ENCODE peak calls at places on chromosome 19, in seven cellular contexts. N is mucosa of descending colon; B is IMR-90; I is CD8-positive, alpha-beta T cell; W is kidney; M is suprapubic skin; Z is heart right ventricle. D is an unnamed sample. For H3K4me1, the result is how much of the 10 kb centered on the place peaks cover.

GRCh38 chr19:52270266-52270885 is 989 bp downstream of the ZNF766 start:
- DNase-seq in Z (no peak), N (no peak), M (peak), B (peak), I (no peak), W (no peak), D (peak)

GRCh38 chr19:44694184-44694579 is 4.8 kb upstream of the CEACAM16 start:
- DNase-seq in M (no peak), W (no peak), Z (no peak), B (no peak), I (no peak), N (peak), D (no peak)

GRCh38 chr19:47109541-47110375 is 3.8 kb downstream of the ZC3H4 start:
- DNase-seq in Z (no peak), M (no peak), B (peak), I (peak), W (no peak), N (no peak), D (no peak)

GRCh38 chr19:15779756-15780476 is 7.5 kb upstream of the OR10H5 start:
- DNase-seq in W (peak), Z (peak), I (no peak), M (peak), N (peak), B (no peak), D (peak)

GRCh38 chr19:10450853-10451609 is 30.7 kb downstream of the PDE4A start:
- DNase-seq in W (peak), M (no peak), I (no peak), Z (no peak), N (peak), B (no peak), D (no peak)

GRCh38 chr19:5107432-5108122 is 138.7 kb downstream of the KDM4B start:
- DNase-seq in Z (no peak), N (no peak), M (no peak), B (no peak), I (no peak), W (no peak), D (no peak)

GRCh38 chr19:14561832-14562351 is 10.0 kb downstream of the NDUFB7 start:
- DNase-seq in I (no peak), Z (peak), M (no peak), B (peak), N (no peak), W (no peak), D (peak)

GRCh38 chr19:44648536-44649370 is 5.0 kb downstream of the PVR start:
- DNase-seq in B (peak), Z (peak), M (no peak), W (no peak), N (no peak), I (no peak), D (peak)

GRCh38 chr19:2243274-2244121 is 5.6 kb upstream of the AMH start:
- DNase-seq in M (no peak), I (no peak), W (peak), Z (no peak), B (no peak), N (no peak), D (no peak)

GRCh38 chr19:10533656-10534386 is 9.9 kb upstream of the ATG4D start:
- DNase-seq in W (no peak), I (no peak), M (no peak), Z (no peak), N (no peak), B (peak), D (no peak)

GRCh38 chr19:39469036-39469435 is 11.6 kb upstream of the TIMM50 start:
- DNase-seq in N (no peak), M (no peak), I (no peak), Z (no peak), B (no peak), W (no peak), D (no peak)

GRCh38 chr19:1422943-1423342 is 15.3 kb upstream of the RPS15 start:
- DNase-seq in Z (no peak), W (no peak), N (no peak), B (no peak), M (no peak), I (no peak), D (no peak)

GRCh38 chr19:56670401-56670960 is 1.1 kb downstream of the ZNF835 start:
- DNase-seq in N (no peak), M (no peak), Z (no peak), B (no peak), I (no peak), W (no peak), D (no peak)

GRCh38 chr19:12873891-12874745 is 7.1 kb downstream of the DNASE2 start:
- DNase-seq in I (no peak), W (no peak), N (no peak), M (no peak), B (no peak), Z (no peak), D (no peak)

GRCh38 chr19:43704002-43704705 is 11.7 kb upstream of the IRGC start:
- DNase-seq in M (no peak), N (peak), Z (no peak), I (no peak), B (no peak), W (no peak), D (no peak)

GRCh38 chr19:14005381-14006084 is 587 bp downstream of the RFX1 start:
- DNase-seq in W (peak), Z (peak), N (peak), I (peak), B (peak), M (peak), D (peak)

GRCh38 chr19:51131780-51132680 is 7.3 kb downstream of the SIGLEC9 start:
- DNase-seq in W (no peak), N (no peak), M (peak), B (peak), I (no peak), Z (peak), D (peak)

GRCh38 chr19:35038623-35039512 is 2.7 kb upstream of the HPN start:
- DNase-seq in B (no peak), M (no peak), I (peak), N (no peak), W (no peak), Z (no peak), D (no peak)

GRCh38 chr19:17376935-17377600 is at the start of gene PLVAP:
- DNase-seq in W (peak), M (no peak), N (no peak), Z (peak), I (no peak), B (no peak), D (peak)

GRCh38 chr19:39126312-39126561 is 651 bp downstream of the PAK4 start:
- DNase-seq in M (no peak), I (no peak), Z (no peak), W (no peak), N (no peak), B (no peak), D (no peak)

GRCh38 chr19:10552596-10553053 is 8.9 kb downstream of the ATG4D start:
- DNase-seq in W (no peak), B (no peak), M (no peak), I (no peak), Z (no peak), N (no peak), D (no peak)

GRCh38 chr19:40390084-40390742 is at the start of gene HIPK4:
- DNase-seq in M (no peak), B (no peak), N (no peak), I (no peak), Z (no peak), W (no peak), D (no peak)

GRCh38 chr19:4534836-4535658 is at the start of gene PLIN5:
- DNase-seq in I (peak), M (peak), B (peak), W (peak), N (peak), Z (peak), D (peak)

GRCh38 chr19:55616395-55616875 is 7.9 kb downstream of the ZNF784 start:
- DNase-seq in N (no peak), M (no peak), W (no peak), B (no peak), Z (no peak), I (no peak), D (no peak)

GRCh38 chr19:50358483-50359431 is 6.7 kb downstream of the NAPSA start:
- DNase-seq in Z (peak), N (peak), I (peak), M (no peak), B (peak), W (peak), D (peak)

GRCh38 chr19:40244596-40244995 is 18.1 kb upstream of the CCNP start:
- DNase-seq in I (no peak), W (peak), M (no peak), Z (no peak), N (no peak), B (no peak), D (no peak)

GRCh38 chr19:55552620-55553019 is 7.3 kb upstream of the SBK3 start:
- DNase-seq in Z (no peak), N (no peak), M (no peak), B (peak), I (no peak), W (no peak), D (no peak)

GRCh38 chr19:42362891-42363440 is 27.1 kb downstream of the CNFN start:
- DNase-seq in M (no peak), N (no peak), W (no peak), B (no peak), Z (no peak), I (no peak), D (no peak)

GRCh38 chr19:27935669-27936068 is 1277.3 kb downstream of the UQCRFS1 start:
- DNase-seq in I (no peak), Z (no peak), M (no peak), N (no peak), W (no peak), B (no peak), D (no peak)

DNA sequence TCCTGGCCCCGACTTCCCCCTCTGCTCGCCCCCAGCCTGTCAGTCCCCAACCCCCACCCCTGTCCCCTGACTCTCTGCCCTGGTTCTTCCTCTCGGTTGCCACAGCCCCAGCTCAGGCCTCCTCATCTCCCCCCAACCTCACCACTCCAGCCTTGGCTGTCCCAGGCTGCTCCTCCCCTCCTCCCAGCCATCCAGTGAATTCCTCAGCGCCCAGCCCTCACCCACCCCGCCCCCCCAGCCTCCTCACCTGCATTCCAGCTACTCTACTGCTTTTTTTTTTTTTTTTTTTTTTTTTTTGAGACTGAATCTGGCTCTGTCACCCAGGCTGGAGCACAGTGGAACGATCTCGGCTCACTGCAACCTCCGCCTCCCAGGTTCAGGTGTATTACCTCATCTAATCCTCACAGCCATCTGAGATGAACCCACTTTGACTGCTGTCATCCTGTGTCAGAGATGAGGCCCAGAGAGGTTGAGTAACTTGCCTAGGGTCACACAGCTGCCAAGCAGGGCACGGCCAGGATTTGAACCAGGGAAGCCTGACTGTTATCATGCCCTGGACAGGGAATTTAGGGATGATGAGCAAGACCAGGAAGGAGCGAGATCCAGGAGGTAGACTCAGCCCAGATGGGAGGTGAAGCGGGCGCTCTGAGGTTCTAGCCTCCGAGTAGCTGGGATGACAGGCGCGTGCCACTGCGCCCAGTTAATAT is 2.6 kb downstream of the SULT2B1 start:
- DNase-seq in N (no peak), I (no peak), M (no peak), Z (no peak), W (peak), B (no peak), D (peak)
- H3K4me3 ChIP-seq in N (no peak), I (no peak), M (no peak), Z (no peak), W (no peak), B (no peak), D (no peak)

GRCh38 chr19:58328999-58329398 is 2.2 kb downstream of the ZSCAN22 start:
- DNase-seq in Z (no peak), N (no peak), M (no peak), W (no peak), B (no peak), I (no peak), D (no peak)
- TF ChIP-seq CTCF in Z (no peak), N (no peak), M (no peak), W (no peak), B (no peak), I (no peak), D (no peak)

GRCh38 chr19:18596752-18597157 is 8.2 kb downstream of the REX1BD start:
- DNase-seq in M (peak), N (peak), W (peak), B (no peak), Z (no peak), I (no peak), D (peak)
- H3K4me1 ChIP-seq in M (under half), N (under half), W (under half), B (under half), Z (under half), I (under half), D (under half)

DNA sequence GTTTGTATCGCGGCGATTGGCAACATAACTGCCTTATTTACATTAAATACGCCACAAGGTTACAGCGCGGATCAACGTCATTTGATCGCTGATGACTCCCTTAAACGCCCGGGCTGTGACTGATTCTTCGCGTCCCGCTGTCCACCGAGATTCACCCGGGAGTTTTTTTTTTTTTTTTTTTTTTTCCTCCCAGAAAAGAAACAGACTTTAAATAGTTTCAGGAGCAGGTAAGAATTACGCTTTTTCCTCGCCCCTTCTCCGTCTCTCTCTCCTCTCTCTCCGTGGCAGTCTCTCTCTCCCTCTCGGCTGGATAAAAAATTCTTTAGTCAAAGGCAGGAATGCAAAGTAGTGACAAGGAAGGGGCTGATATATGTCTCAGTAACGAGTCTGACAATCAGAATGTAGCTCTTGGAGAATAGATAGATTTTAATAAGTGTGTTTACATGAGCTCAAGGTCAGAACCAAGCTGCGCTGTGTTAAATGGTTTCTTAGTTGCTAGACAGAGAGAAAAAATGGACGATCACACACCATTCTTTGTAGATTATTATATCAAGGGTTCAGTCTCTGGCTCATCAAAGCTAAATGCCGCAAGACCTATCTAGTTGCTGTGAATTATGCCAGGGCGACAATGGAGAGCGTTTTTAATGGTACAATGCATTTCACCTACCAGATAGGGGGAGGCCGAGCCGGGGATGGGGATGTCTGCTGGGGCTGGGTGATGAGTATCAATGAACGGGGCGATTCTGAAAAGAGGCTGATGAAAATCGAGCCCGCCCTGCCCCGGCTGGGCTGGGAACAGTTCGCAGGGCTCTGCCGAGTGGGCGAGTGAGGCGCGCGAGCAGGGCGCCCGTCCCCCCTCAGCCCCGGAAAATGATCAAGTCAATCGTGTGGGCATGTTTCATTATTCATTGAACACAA is 147.2 kb upstream of the ZNF536 start:
- DNase-seq in W (no peak), Z (no peak), I (no peak), N (no peak), M (no peak), B (no peak), D (no peak)
- H3K4me3 ChIP-seq in W (no peak), Z (peak), I (peak), N (no peak), M (peak), B (no peak), D (no peak)

DNA sequence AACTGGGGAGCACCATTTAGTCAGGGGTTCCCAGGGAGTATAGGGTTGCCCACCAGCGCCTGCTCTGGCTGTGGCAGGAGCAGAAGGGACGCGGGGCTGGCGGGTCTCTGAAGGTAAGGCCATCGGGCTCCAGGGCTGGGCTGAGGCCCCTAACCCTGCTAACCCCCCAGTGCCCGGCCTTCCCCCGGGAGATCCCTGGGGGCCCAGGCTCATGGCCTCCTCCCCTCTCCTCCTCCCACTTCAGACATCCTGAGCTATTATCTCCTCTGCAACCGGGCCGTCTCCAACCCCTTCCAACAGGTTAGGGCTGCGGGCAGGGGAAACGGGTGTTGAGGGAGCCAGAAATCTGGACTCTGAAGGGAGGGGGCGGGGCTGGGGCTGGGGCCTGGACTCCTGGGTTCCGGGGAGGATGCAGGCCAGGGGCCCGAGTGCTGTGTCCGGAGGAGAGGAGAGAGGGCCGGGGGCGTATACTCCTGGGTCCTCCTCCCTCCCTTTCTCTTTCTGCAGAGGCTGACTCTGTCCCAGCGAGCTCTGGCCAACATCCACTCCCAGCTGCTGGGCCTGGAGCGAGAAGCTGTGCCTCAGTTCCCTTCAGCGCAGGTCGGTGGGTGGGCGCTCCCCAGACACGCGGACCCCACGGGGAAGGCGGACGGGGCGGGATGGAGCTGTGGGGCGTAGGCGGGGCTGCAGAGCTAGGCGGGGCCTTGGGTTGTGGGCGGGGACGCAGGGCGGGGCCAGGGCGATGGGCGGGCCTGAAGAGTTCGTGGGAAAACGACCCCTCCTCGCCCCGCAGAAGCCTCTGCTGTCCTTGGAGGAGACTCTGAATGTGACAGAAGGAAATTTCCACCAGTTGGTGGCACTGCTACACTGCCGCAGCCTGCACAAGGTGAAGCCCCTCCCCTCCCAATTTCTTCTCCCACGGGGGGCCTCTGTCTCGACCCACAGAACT is 15.3 kb downstream of the TTYH1 start:
- DNase-seq in M (peak), W (peak), I (peak), N (peak), B (no peak), Z (peak), D (peak)
- TF ChIP-seq CTCF in M (no peak), W (peak), I (peak), N (no peak), B (no peak), Z (peak), D (peak)